ENCODE peak calls at places on chromosome 6, in four cellular contexts. J is effector CD8-positive, alpha-beta T cell; K is bronchial epithelial cell; L is stimulated activated CD4-positive, alpha-beta T cell treated with anti-CD3 and anti-CD28 coated beads, Interleukin-2, amount 100 ng/mL, for 48 hours. G is an unnamed sample.

GRCh38 chr6:53986721-53987526 is 124.3 kb upstream of the MLIP start:
- DNase-seq in J (no peak), K (peak), L (no peak), G (no peak)

GRCh38 chr6:6314601-6315000 is 5.9 kb downstream of the F13A1 start:
- DNase-seq in J (no peak), K (no peak), L (no peak), G (no peak)

GRCh38 chr6:30122515-30122914 is 9.6 kb upstream of the TRIM31 start:
- DNase-seq in J (no peak), K (no peak), L (no peak), G (no peak)

GRCh38 chr6:160005211-160005610 is 36.3 kb downstream of the IGF2R start:
- DNase-seq in J (no peak), K (no peak), L (no peak), G (no peak)

GRCh38 chr6:2658788-2659187 is 91.9 kb downstream of the MYLK4 start:
- DNase-seq in J (no peak), K (peak), L (no peak), G (no peak)

GRCh38 chr6:56956481-56956880 is 1.6 kb downstream of the BEND6 start:
- DNase-seq in J (no peak), K (no peak), L (no peak), G (no peak)

GRCh38 chr6:56954389-56955170 is at the start of gene BEND6:
- DNase-seq in J (no peak), K (no peak), L (peak), G (no peak)

GRCh38 chr6:136039185-136039584 is 187.7 kb downstream of the PDE7B start:
- DNase-seq in J (no peak), K (no peak), L (no peak), G (no peak)

GRCh38 chr6:26216886-26217713 is 129.9 kb downstream of the HFE start:
- DNase-seq in J (peak), K (peak), L (peak), G (no peak)

GRCh38 chr6:134436950-134437349 is 119.0 kb upstream of the SGK1 start:
- DNase-seq in J (no peak), K (peak), L (no peak), G (no peak)

GRCh38 chr6:124008689-124009371 is 205.2 kb downstream of the NKAIN2 start:
- DNase-seq in J (no peak), K (no peak), L (no peak), G (no peak)

GRCh38 chr6:45031601-45032000 is 296.5 kb upstream of the RUNX2 start:
- DNase-seq in J (no peak), K (peak), L (no peak), G (no peak)

GRCh38 chr6:23280445-23280844 is 711.1 kb downstream of the HDGFL1 start:
- DNase-seq in J (no peak), K (no peak), L (no peak), G (no peak)

GRCh38 chr6:83958250-83958685 is 75.3 kb upstream of the MRAP2 start:
- DNase-seq in J (no peak), K (no peak), L (no peak), G (no peak)

GRCh38 chr6:113630738-113631535 is 226.2 kb upstream of the MARCKS start:
- DNase-seq in J (no peak), K (peak), L (peak), G (no peak)

GRCh38 chr6:99013145-99013544 is 65.4 kb upstream of the FBXL4 start:
- DNase-seq in J (no peak), K (peak), L (no peak), G (no peak)

GRCh38 chr6:32937230-32937633 is 3.6 kb downstream of the HLA-DMB start:
- DNase-seq in J (no peak), K (no peak), L (no peak), G (no peak)

GRCh38 chr6:1832844-1833787 is 223.4 kb downstream of the FOXC1 start:
- DNase-seq in J (no peak), K (no peak), L (no peak), G (no peak)

GRCh38 chr6:34001706-34002645 is 143.9 kb downstream of the GRM4 start:
- DNase-seq in J (no peak), K (no peak), L (no peak), G (no peak)

GRCh38 chr6:152267967-152268845 is 369.0 kb downstream of the SYNE1 start:
- DNase-seq in J (no peak), K (peak), L (no peak), G (no peak)